ENCODE peak calls at places on chromosomes 1 and 21, in nine cellular contexts. One of them, this sample, is unnamed.

GRCh38 chr1:225918280-225918679 is 5.8 kb downstream of the PYCR2 start:
- DNase-seq in neural crest cell: no peak
- DNase-seq in GM06990: no peak
- DNase-seq in MCF 10A: no peak
- DNase-seq in cardiac muscle cell: no peak
- DNase-seq in fibroblast of lung: no peak
- DNase-seq in BJ: no peak
- DNase-seq in cardiac fibroblast: no peak
- DNase-seq in CD4-positive, alpha-beta T cell: no peak
- DNase-seq in this sample: no peak

GRCh38 chr1:195188821-195189220 is 1419.4 kb downstream of the KCNT2 start:
- DNase-seq in fibroblast of lung: peak
- DNase-seq in BJ: no peak
- DNase-seq in cardiac fibroblast: no peak
- DNase-seq in cardiac muscle cell: no peak
- DNase-seq in neural crest cell: no peak
- DNase-seq in CD4-positive, alpha-beta T cell: no peak
- DNase-seq in GM06990: no peak
- DNase-seq in MCF 10A: peak
- DNase-seq in this sample: no peak

GRCh38 chr1:27645071-27645415 is 10.1 kb upstream of the FGR start:
- DNase-seq in CD4-positive, alpha-beta T cell: no peak
- DNase-seq in cardiac muscle cell: no peak
- DNase-seq in cardiac fibroblast: no peak
- DNase-seq in BJ: no peak
- DNase-seq in MCF 10A: no peak
- DNase-seq in GM06990: no peak
- DNase-seq in fibroblast of lung: no peak
- DNase-seq in neural crest cell: no peak
- DNase-seq in this sample: no peak

GRCh38 chr1:28913786-28914227 is 562 bp upstream of the EPB41 start:
- DNase-seq in cardiac muscle cell: no peak
- DNase-seq in CD4-positive, alpha-beta T cell: no peak
- DNase-seq in BJ: no peak
- DNase-seq in neural crest cell: no peak
- DNase-seq in cardiac fibroblast: peak
- DNase-seq in MCF 10A: no peak
- DNase-seq in fibroblast of lung: no peak
- DNase-seq in GM06990: no peak
- DNase-seq in this sample: no peak

GRCh38 chr1:232992227-232992626 is 41.8 kb downstream of the NTPCR start:
- DNase-seq in fibroblast of lung: no peak
- DNase-seq in BJ: no peak
- DNase-seq in cardiac fibroblast: no peak
- DNase-seq in cardiac muscle cell: no peak
- DNase-seq in GM06990: no peak
- DNase-seq in CD4-positive, alpha-beta T cell: no peak
- DNase-seq in neural crest cell: no peak
- DNase-seq in MCF 10A: no peak
- DNase-seq in this sample: no peak

GRCh38 chr1:32241011-32241763 is 5.8 kb upstream of the FAM167B start:
- DNase-seq in MCF 10A: peak
- DNase-seq in BJ: no peak
- DNase-seq in GM06990: peak
- DNase-seq in neural crest cell: peak
- DNase-seq in fibroblast of lung: peak
- DNase-seq in CD4-positive, alpha-beta T cell: peak
- DNase-seq in cardiac muscle cell: peak
- DNase-seq in cardiac fibroblast: peak
- DNase-seq in this sample: peak

GRCh38 chr21:32578107-32578691 is 7.1 kb downstream of the TCP10L start:
- DNase-seq in GM06990: no peak
- DNase-seq in cardiac fibroblast: peak
- DNase-seq in fibroblast of lung: peak
- DNase-seq in BJ: no peak
- DNase-seq in MCF 10A: peak
- DNase-seq in CD4-positive, alpha-beta T cell: peak
- DNase-seq in neural crest cell: no peak
- DNase-seq in cardiac muscle cell: peak
- DNase-seq in this sample: no peak

GRCh38 chr1:190619724-190620123 is 142.1 kb upstream of the BRINP3 start:
- DNase-seq in fibroblast of lung: peak
- DNase-seq in MCF 10A: no peak
- DNase-seq in GM06990: no peak
- DNase-seq in neural crest cell: no peak
- DNase-seq in BJ: no peak
- DNase-seq in cardiac fibroblast: no peak
- DNase-seq in cardiac muscle cell: no peak
- DNase-seq in CD4-positive, alpha-beta T cell: no peak
- DNase-seq in this sample: no peak

DNA sequence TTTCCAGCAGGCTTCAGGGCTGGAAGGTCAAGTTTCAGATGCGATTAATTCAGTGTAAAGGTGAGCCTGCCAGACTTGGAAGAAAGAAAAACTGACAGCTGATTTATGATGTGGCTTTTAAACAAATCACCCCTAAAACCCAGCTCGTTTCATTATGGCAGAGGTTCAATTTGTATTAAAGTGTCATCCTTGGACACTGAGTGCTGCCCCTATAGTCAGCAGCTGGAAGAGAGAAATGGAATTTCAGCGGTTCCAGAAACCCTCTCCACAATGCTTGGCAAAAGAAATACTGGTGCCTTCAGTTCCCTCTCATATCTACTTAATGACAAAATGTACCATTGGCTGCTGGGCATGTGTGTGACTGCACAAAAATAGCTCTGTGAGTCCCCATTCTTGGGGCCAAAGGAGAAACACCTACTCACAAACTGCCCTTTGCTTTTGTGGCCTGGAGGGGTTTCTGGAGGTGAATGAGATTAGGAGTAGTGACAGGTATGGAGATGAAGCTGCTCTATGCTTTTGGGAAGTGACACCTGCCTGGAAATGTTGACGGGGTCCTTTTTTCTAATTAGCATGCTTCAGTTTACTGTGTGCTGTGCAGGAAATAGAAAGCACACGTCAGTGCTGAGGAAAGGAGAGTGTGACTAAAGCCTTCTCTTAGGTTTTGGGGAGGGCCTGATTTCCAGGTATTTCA is 95.1 kb upstream of the TSPAN2 start:
- DNase-seq in GM06990: no peak
- DNase-seq in BJ: no peak
- DNase-seq in cardiac fibroblast: no peak
- DNase-seq in fibroblast of lung: peak
- DNase-seq in neural crest cell: no peak
- DNase-seq in MCF 10A: no peak
- DNase-seq in CD4-positive, alpha-beta T cell: no peak
- DNase-seq in cardiac muscle cell: peak
- DNase-seq in this sample: no peak
- TF ChIP-seq CTCF in GM06990: no peak
- TF ChIP-seq CTCF in BJ: peak
- TF ChIP-seq CTCF in cardiac fibroblast: no peak
- TF ChIP-seq CTCF in fibroblast of lung: peak
- TF ChIP-seq CTCF in neural crest cell: no peak
- TF ChIP-seq CTCF in MCF 10A: no peak
- TF ChIP-seq CTCF in CD4-positive, alpha-beta T cell: no peak
- TF ChIP-seq CTCF in cardiac muscle cell: no peak
- TF ChIP-seq CTCF in this sample: no peak

DNA sequence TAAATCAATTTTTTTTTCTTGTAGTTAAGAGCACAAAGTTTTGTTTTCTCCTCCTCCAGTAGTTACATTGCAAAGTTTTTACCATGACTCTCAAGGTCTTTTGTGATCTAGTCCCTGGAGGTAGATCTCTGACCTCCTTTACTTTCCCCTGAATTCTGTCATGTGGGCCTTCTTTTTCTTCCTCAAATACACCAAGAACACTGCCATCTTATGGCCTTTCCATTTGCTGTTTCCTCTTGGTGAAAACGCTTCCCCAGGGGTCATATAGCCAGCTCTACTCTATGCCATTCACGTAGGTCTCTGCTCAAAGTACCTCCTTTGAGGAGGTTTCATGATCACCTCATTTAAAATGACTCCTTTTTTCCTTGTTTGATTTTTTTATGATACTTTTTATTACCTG is 2.7 kb downstream of the DDX20 start:
- DNase-seq in cardiac muscle cell: no peak
- DNase-seq in fibroblast of lung: no peak
- DNase-seq in GM06990: no peak
- DNase-seq in MCF 10A: no peak
- DNase-seq in CD4-positive, alpha-beta T cell: no peak
- DNase-seq in cardiac fibroblast: no peak
- DNase-seq in BJ: no peak
- DNase-seq in neural crest cell: no peak
- DNase-seq in this sample: no peak
- TF ChIP-seq CTCF in cardiac muscle cell: peak
- TF ChIP-seq CTCF in fibroblast of lung: no peak
- TF ChIP-seq CTCF in GM06990: peak
- TF ChIP-seq CTCF in MCF 10A: no peak
- TF ChIP-seq CTCF in CD4-positive, alpha-beta T cell: no peak
- TF ChIP-seq CTCF in cardiac fibroblast: peak
- TF ChIP-seq CTCF in BJ: no peak
- TF ChIP-seq CTCF in neural crest cell: no peak
- TF ChIP-seq CTCF in this sample: peak

DNA sequence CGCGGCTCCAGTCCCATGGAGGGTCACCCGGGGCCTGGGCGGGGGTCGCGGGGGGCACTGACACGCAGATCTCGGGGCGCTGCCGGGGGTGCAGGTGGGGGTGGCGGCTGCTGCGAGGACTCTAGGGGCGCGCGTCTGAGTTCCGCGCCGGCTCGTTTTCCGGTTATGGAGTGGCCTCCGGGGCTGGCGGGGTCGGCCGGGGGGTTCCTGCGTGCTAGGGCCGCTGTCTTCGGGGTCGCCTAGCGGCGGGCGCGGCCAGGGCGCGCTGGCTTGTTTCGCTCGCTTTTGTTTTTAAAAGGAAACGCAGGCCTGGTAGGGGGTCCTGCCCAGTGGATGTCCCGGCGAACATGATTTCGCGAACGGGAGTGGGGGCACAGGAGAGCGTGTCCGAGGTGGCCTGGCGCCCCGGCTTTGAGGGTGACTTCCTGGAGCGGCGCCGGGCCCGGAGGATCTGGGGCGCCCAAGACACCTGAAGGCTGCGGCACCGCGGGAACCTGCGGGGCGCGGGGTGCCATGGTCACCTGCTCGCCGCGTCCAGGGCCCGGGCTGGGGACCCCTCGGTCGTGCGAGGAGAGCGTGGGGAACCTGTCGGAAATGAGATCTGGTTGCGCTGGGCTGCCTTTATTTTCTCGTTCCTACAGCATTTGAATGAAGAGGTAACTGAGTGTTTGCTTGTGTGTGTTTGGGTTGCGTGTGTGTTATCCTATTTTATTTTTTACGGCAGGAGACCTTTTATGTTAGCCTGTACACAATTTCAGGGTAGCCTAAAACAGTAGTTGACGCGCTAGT is 618 bp downstream of the ETS2 start:
- DNase-seq in GM06990: peak
- DNase-seq in MCF 10A: no peak
- DNase-seq in BJ: no peak
- DNase-seq in neural crest cell: peak
- DNase-seq in fibroblast of lung: peak
- DNase-seq in CD4-positive, alpha-beta T cell: peak
- DNase-seq in cardiac muscle cell: peak
- DNase-seq in cardiac fibroblast: no peak
- DNase-seq in this sample: peak
- TF ChIP-seq CTCF in GM06990: no peak
- TF ChIP-seq CTCF in MCF 10A: no peak
- TF ChIP-seq CTCF in BJ: peak
- TF ChIP-seq CTCF in neural crest cell: peak
- TF ChIP-seq CTCF in fibroblast of lung: peak
- TF ChIP-seq CTCF in CD4-positive, alpha-beta T cell: no peak
- TF ChIP-seq CTCF in cardiac muscle cell: peak
- TF ChIP-seq CTCF in cardiac fibroblast: no peak
- TF ChIP-seq CTCF in this sample: peak

GRCh38 chr1:40313958-40314720 is 2.9 kb downstream of the COL9A2 start:
- DNase-seq in cardiac fibroblast: no peak
- DNase-seq in BJ: no peak
- DNase-seq in neural crest cell: no peak
- DNase-seq in cardiac muscle cell: no peak
- DNase-seq in fibroblast of lung: no peak
- DNase-seq in MCF 10A: no peak
- DNase-seq in GM06990: no peak
- DNase-seq in CD4-positive, alpha-beta T cell: no peak
- DNase-seq in this sample: no peak

GRCh38 chr1:40314721-40315238 is 2.3 kb downstream of the COL9A2 start:
- DNase-seq in fibroblast of lung: peak
- DNase-seq in cardiac muscle cell: no peak
- DNase-seq in cardiac fibroblast: no peak
- DNase-seq in GM06990: no peak
- DNase-seq in MCF 10A: no peak
- DNase-seq in neural crest cell: no peak
- DNase-seq in CD4-positive, alpha-beta T cell: no peak
- DNase-seq in BJ: no peak
- DNase-seq in this sample: no peak

GRCh38 chr1:40315795-40316594 is 1.1 kb downstream of the COL9A2 start:
- DNase-seq in neural crest cell: peak
- DNase-seq in BJ: no peak
- DNase-seq in cardiac muscle cell: peak
- DNase-seq in fibroblast of lung: no peak
- DNase-seq in GM06990: peak
- DNase-seq in MCF 10A: peak
- DNase-seq in cardiac fibroblast: no peak
- DNase-seq in CD4-positive, alpha-beta T cell: no peak
- DNase-seq in this sample: no peak

GRCh38 chr1:40316595-40317393 is at the start of gene COL9A2:
- DNase-seq in CD4-positive, alpha-beta T cell: peak
- DNase-seq in MCF 10A: peak
- DNase-seq in cardiac muscle cell: peak
- DNase-seq in neural crest cell: peak
- DNase-seq in fibroblast of lung: peak
- DNase-seq in BJ: no peak
- DNase-seq in cardiac fibroblast: peak
- DNase-seq in GM06990: peak
- DNase-seq in this sample: peak

DNA sequence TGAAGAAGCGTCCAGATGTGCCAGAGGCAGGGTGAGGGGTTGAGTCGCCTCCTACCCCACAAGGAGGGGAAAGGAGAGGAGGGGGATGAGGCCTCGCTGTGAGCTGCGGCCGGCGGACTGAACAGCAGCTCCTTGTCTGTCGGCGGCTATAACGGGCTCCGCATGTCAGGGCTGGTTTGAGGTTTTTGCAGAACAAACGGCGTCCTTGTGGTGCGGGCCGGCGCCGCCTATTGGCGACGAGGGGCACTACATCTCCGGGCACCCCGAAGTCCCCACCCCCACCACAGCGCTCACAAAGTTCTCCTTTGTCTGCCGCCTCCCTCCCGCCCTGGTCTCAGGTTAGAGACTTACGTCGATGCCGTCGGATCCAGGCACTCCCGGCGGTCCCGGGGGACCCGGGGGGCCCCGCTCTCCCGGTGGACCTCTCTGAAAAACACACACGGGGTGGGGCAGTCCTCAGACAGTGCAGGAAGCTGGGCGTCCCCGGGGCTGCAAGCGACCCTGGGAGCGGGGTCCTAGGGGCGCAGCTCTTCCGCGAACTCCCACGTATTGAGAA is 1.8 kb downstream of the COL9A2 start:
- DNase-seq in MCF 10A: peak
- DNase-seq in neural crest cell: peak
- DNase-seq in GM06990: peak
- DNase-seq in CD4-positive, alpha-beta T cell: peak
- DNase-seq in cardiac muscle cell: peak
- DNase-seq in fibroblast of lung: peak
- DNase-seq in BJ: peak
- DNase-seq in cardiac fibroblast: peak
- DNase-seq in this sample: peak
- TF ChIP-seq CTCF in MCF 10A: peak
- TF ChIP-seq CTCF in neural crest cell: peak
- TF ChIP-seq CTCF in GM06990: peak
- TF ChIP-seq CTCF in CD4-positive, alpha-beta T cell: peak
- TF ChIP-seq CTCF in cardiac muscle cell: peak
- TF ChIP-seq CTCF in fibroblast of lung: peak
- TF ChIP-seq CTCF in BJ: peak
- TF ChIP-seq CTCF in cardiac fibroblast: peak
- TF ChIP-seq CTCF in this sample: peak

This sample was measured in progenitor cell of endocrine pancreas.